ENCODE peak calls at places on chromosomes 13 and 19, in ten cellular contexts. D is activated CD4-positive, alpha-beta T cell treated with anti-CD3 and anti-CD28 coated beads, Interleukin-2, amount 50 U/mL, for 24 hours; Q is stomach; W is MCF 10A; L is colonic mucosa; Z is kidney glomerular epithelial cell; C is mucosa of gallbladder; O is right lobe of liver; I is GM23248; H is HuH-7. S is an unnamed sample.

GRCh38 chr19:48868196-48868886 is at the start of gene PLEKHA4:
- DNase-seq in D (no peak), Q (peak), W (peak), L (peak), Z (peak), C (peak), O (peak), I (peak), H (no peak), S (peak)

GRCh38 chr19:49691243-49692101 is 556 bp downstream of the CPT1C start:
- DNase-seq in D (no peak), Q (no peak), W (no peak), L (peak), Z (peak), C (no peak), O (no peak), I (peak), H (no peak), S (peak)

GRCh38 chr19:50266896-50267295 is 62.3 kb downstream of the KCNC3 start:
- DNase-seq in D (no peak), Q (peak), W (no peak), L (peak), Z (no peak), C (peak), O (no peak), I (no peak), H (no peak), S (no peak)

GRCh38 chr13:57557979-57558529 is 73.5 kb upstream of the PCDH17 start:
- DNase-seq in D (no peak), Q (no peak), W (peak), L (no peak), Z (no peak), C (no peak), O (no peak), I (peak), H (no peak), S (no peak)

GRCh38 chr19:36572593-36573019 is 486 bp downstream of the ZNF529 start:
- DNase-seq in D (no peak), Q (no peak), W (no peak), L (no peak), Z (no peak), C (no peak), O (no peak), I (no peak), H (no peak), S (no peak)

GRCh38 chr13:89315287-89315686 is 1644.1 kb downstream of the SLITRK5 start:
- DNase-seq in D (no peak), Q (no peak), W (no peak), L (no peak), Z (no peak), C (no peak), O (no peak), I (no peak), H (no peak), S (no peak)

GRCh38 chr13:44249439-44249838 is 124.2 kb upstream of the SERP2 start:
- DNase-seq in D (no peak), Q (no peak), W (peak), L (peak), Z (no peak), C (peak), O (no peak), I (peak), H (no peak), S (peak)

GRCh38 chr19:28489126-28489660 is 723.8 kb downstream of the UQCRFS1 start:
- DNase-seq in D (no peak), Q (no peak), W (no peak), L (no peak), Z (no peak), C (no peak), O (no peak), I (no peak), H (no peak), S (no peak)

GRCh38 chr19:2032296-2032941 is 16.9 kb upstream of the BTBD2 start:
- DNase-seq in D (no peak), Q (peak), W (peak), L (peak), Z (peak), C (peak), O (peak), I (peak), H (no peak), S (peak)

GRCh38 chr19:48918801-48919247 is 14.7 kb upstream of the DHDH start:
- DNase-seq in D (no peak), Q (no peak), W (no peak), L (no peak), Z (no peak), C (no peak), O (no peak), I (peak), H (no peak), S (no peak)

GRCh38 chr13:40074338-40074737 is 418.9 kb downstream of the COG6 start:
- DNase-seq in D (no peak), Q (no peak), W (no peak), L (no peak), Z (no peak), C (no peak), O (no peak), I (no peak), H (no peak), S (no peak)